ENCODE peak calls at places on chromosomes 11 and 22, in nine cellular contexts. Y, M, D, O, V, G, A, L and K are unnamed samples.
A peak's percentile ranks its signal among the peaks of the same experiment; 100 is the strongest.

GRCh38 chr22:30015846-30016245 is 64.4 kb upstream of the HORMAD2 start:
- DNase-seq in Y (no peak), M (no peak), D (no peak), O (no peak), V (peak; percentile 95), G (peak; percentile 93), A (no peak), L (peak; percentile 70), K (no peak)

GRCh38 chr11:17734418-17734911 is at the start of gene KCNC1:
- DNase-seq in Y (peak; percentile 72), M (peak; percentile 59), D (no peak), O (peak; percentile 48), V (peak; percentile 34), G (peak; percentile 53), A (peak; percentile 65), L (peak; percentile 42), K (no peak)

GRCh38 chr11:117814766-117815261 is 9.7 kb downstream of the FXYD2 start:
- DNase-seq in Y (no peak), M (no peak), D (peak; percentile 62), O (no peak), V (no peak), G (peak; percentile 48), A (no peak), L (no peak), K (no peak)

GRCh38 chr11:47507016-47507631 is 45.8 kb downstream of the CELF1 start:
- DNase-seq in Y (no peak), M (no peak), D (no peak), O (no peak), V (no peak), G (no peak), A (no peak), L (no peak), K (no peak)

GRCh38 chr11:110524227-110524626 is 94.5 kb downstream of the FDX1 start:
- DNase-seq in Y (no peak), M (no peak), D (no peak), O (peak; percentile 5), V (peak; percentile 99), G (peak; percentile 91), A (no peak), L (peak; percentile 98), K (no peak)

GRCh38 chr22:37746366-37747089 is 49.7 kb downstream of the TRIOBP start:
- DNase-seq in Y (peak; percentile 71), M (peak; percentile 62), D (peak; percentile 28), O (peak; percentile 64), V (no peak), G (no peak), A (peak; percentile 24), L (no peak), K (no peak)

GRCh38 chr11:124113890-124114289 is 1.4 kb upstream of the VWA5A start:
- DNase-seq in Y (no peak), M (peak; percentile 17), D (no peak), O (no peak), V (peak; percentile 8), G (no peak), A (no peak), L (peak; percentile 42), K (no peak)

GRCh38 chr11:46678741-46679130 is 21.7 kb downstream of the ARHGAP1 start:
- DNase-seq in Y (no peak), M (no peak), D (no peak), O (no peak), V (no peak), G (no peak), A (no peak), L (no peak), K (no peak)

GRCh38 chr22:19986410-19987341 is 29.9 kb downstream of the ARVCF start:
- DNase-seq in Y (peak; percentile 89), M (peak; percentile 90), D (peak; percentile 79), O (peak; percentile 100), V (peak; percentile 61), G (peak; percentile 66), A (peak; percentile 78), L (peak; percentile 77), K (peak; percentile 73)

GRCh38 chr22:17307566-17307965 is 61.7 kb upstream of the CECR2 start:
- DNase-seq in Y (no peak), M (peak; percentile 51), D (no peak), O (no peak), V (no peak), G (no peak), A (no peak), L (no peak), K (no peak)

GRCh38 chr22:35467788-35468187 is 67.8 kb downstream of the MCM5 start:
- DNase-seq in Y (no peak), M (peak; percentile 16), D (no peak), O (no peak), V (peak; percentile 47), G (peak; percentile 32), A (peak; percentile 29), L (peak; percentile 80), K (no peak)

GRCh38 chr22:50730941-50731661 is 6.9 kb upstream of the ACR start:
- DNase-seq in Y (peak; percentile 54), M (peak; percentile 18), D (no peak), O (no peak), V (no peak), G (no peak), A (no peak), L (no peak), K (no peak)

GRCh38 chr11:105897161-105897560 is 124.9 kb downstream of the MSANTD4 start:
- DNase-seq in Y (no peak), M (no peak), D (no peak), O (no peak), V (no peak), G (no peak), A (no peak), L (no peak), K (no peak)

GRCh38 chr11:115501895-115502589 is 2.2 kb downstream of the CADM1 start:
- DNase-seq in Y (no peak), M (peak; percentile 38), D (peak; percentile 55), O (no peak), V (peak; percentile 21), G (peak; percentile 53), A (peak; percentile 23), L (peak; percentile 49), K (no peak)

GRCh38 chr11:96151501-96151900 is 191.5 kb downstream of the MAML2 start:
- DNase-seq in Y (no peak), M (peak; percentile 47), D (no peak), O (no peak), V (no peak), G (no peak), A (no peak), L (no peak), K (no peak)

GRCh38 chr11:62242021-62242420 is at the start of gene SCGB1D2:
- DNase-seq in Y (no peak), M (peak; percentile 78), D (no peak), O (no peak), V (no peak), G (no peak), A (no peak), L (no peak), K (peak; percentile 69)

GRCh38 chr11:100788561-100788960 is 101.5 kb downstream of the ARHGAP42 start:
- DNase-seq in Y (no peak), M (no peak), D (no peak), O (no peak), V (no peak), G (no peak), A (no peak), L (no peak), K (no peak)

GRCh38 chr11:2450321-2451041 is 5.7 kb downstream of the KCNQ1 start:
- DNase-seq in Y (no peak), M (no peak), D (no peak), O (no peak), V (no peak), G (no peak), A (no peak), L (no peak), K (no peak)

GRCh38 chr11:62555464-62556092 is 9.0 kb upstream of the AHNAK start:
- DNase-seq in Y (no peak), M (peak; percentile 88), D (peak; percentile 52), O (no peak), V (peak; percentile 30), G (peak; percentile 48), A (no peak), L (no peak), K (no peak)

GRCh38 chr11:112962854-112963367 is 1.7 kb downstream of the NCAM1 start:
- DNase-seq in Y (peak; percentile 69), M (peak; percentile 55), D (no peak), O (no peak), V (no peak), G (peak; percentile 34), A (peak; percentile 65), L (peak; percentile 47), K (no peak)

GRCh38 chr11:2817431-2817830 is 68.1 kb downstream of the CDKN1C start:
- DNase-seq in Y (no peak), M (no peak), D (no peak), O (no peak), V (no peak), G (no peak), A (no peak), L (no peak), K (no peak)

DNA sequence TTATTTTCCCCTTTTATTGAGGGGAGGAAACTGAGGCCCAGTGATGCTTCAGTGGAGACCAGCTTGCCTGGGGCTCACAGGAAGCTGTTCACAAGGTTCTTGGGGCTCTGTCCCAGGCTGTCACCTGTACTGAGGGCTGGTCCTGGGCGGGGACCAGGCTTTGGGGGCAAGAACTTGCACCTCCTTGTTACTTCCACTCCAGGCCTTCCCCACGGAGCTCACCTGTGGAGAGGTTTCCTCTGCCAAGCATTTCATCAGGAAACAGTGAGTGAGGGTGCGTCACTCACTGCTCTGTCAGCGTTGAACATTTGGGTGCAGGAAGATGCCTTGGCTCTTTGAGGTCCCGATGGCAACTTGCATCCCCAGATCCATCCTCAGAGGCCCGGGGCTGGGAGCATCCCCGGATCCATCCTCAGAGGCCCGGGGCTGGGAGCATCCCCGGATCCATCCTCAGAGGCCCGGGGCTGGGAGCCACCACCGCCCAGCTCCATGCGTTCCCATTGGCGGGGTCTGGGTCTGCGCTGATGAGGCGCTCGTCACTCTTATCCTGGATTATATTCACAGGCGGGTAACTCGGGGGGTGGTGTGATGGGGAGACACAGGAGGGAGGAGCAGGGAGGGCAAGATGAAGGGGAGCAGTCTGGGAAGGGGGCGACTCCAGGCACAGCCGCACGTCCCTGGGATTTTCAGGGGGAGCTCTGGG is 1.4 kb upstream of the SMIM38 start:
- DNase-seq in Y (no peak), M (no peak), D (no peak), O (no peak), V (no peak), G (no peak), A (no peak), L (no peak), K (no peak)
- H3K4me2 ChIP-seq in Y (no peak overlapping the region), M (no peak overlapping the region), D (no peak overlapping the region), O (peak overlapping the region; percentile 68), V (no peak overlapping the region), G (no peak overlapping the region), A (no peak overlapping the region), L (no peak overlapping the region), K (no peak overlapping the region)

GRCh38 chr11:44913502-44913901 is 37.2 kb downstream of the TP53I11 start:
- DNase-seq in Y (no peak), M (no peak), D (no peak), O (no peak), V (no peak), G (no peak), A (no peak), L (no peak), K (no peak)
- H3K4me2 ChIP-seq in Y (no peak overlapping the region), M (no peak overlapping the region), D (no peak overlapping the region), O (no peak overlapping the region), V (no peak overlapping the region), G (no peak overlapping the region), A (no peak overlapping the region), L (no peak overlapping the region), K (no peak overlapping the region)

GRCh38 chr11:130086627-130087026 is 16.9 kb downstream of the APLP2 start:
- DNase-seq in Y (no peak), M (no peak), D (no peak), O (no peak), V (no peak), G (no peak), A (no peak), L (no peak), K (no peak)
- H3K4me2 ChIP-seq in Y (peak overlapping the region; percentile 18), M (no peak overlapping the region), D (no peak overlapping the region), O (no peak overlapping the region), V (no peak overlapping the region), G (no peak overlapping the region), A (no peak overlapping the region), L (no peak overlapping the region), K (no peak overlapping the region)

GRCh38 chr11:101915811-101916291 is 471 bp downstream of the ANGPTL5 start:
- DNase-seq in Y (no peak), M (peak; percentile 62), D (peak; percentile 77), O (no peak), V (peak; percentile 36), G (peak; percentile 38), A (no peak), L (peak; percentile 77), K (no peak)
- H3K4me2 ChIP-seq in Y (peak overlapping the region; percentile 69), M (no peak overlapping the region), D (peak overlapping the region; percentile 86), O (no peak overlapping the region), V (peak overlapping the region; percentile 99), G (peak overlapping the region; percentile 93), A (no peak overlapping the region), L (peak overlapping the region; percentile 26), K (peak overlapping the region; percentile 82)